ENCODE peak calls at places on chromosomes 2 and 18, in five cellular contexts. C is body of pancreas, F is tibial nerve, U is lower lobe of right lung, K is lung. J is an unnamed sample.

GRCh38 chr2:191349990-191350389 is 104.8 kb downstream of the MYO1B start:
- DNase-seq in C (no peak), F (no peak), U (no peak), K (no peak), J (no peak)

GRCh38 chr2:80068068-80068467 is 236.5 kb downstream of the LRRTM1 start:
- DNase-seq in C (no peak), F (no peak), U (peak), K (peak), J (no peak)

GRCh38 chr2:161005170-161005569 is 155.1 kb upstream of the TANK start:
- DNase-seq in C (no peak), F (no peak), U (no peak), K (no peak), J (no peak)

GRCh38 chr18:34028341-34028740 is 196.4 kb downstream of the NOL4 start:
- DNase-seq in C (no peak), F (no peak), U (no peak), K (no peak), J (no peak)

GRCh38 chr2:165794520-165794882 is 454 bp upstream of the GALNT3 start:
- DNase-seq in C (peak), F (no peak), U (peak), K (peak), J (peak)

GRCh38 chr2:403682-404081 is 115.8 kb upstream of the ALKAL2 start:
- DNase-seq in C (no peak), F (no peak), U (no peak), K (no peak), J (peak)

GRCh38 chr18:26908906-26909305 is 43.4 kb upstream of the AQP4 start:
- DNase-seq in C (no peak), F (no peak), U (no peak), K (no peak), J (no peak)

GRCh38 chr18:21275645-21276044 is 33.6 kb downstream of the GREB1L start:
- DNase-seq in C (no peak), F (no peak), U (no peak), K (no peak), J (no peak)

GRCh38 chr2:3959372-3959771 is 256.0 kb downstream of the DCDC2C start:
- DNase-seq in C (peak), F (no peak), U (no peak), K (no peak), J (no peak)

GRCh38 chr2:177396630-177397460 is 4.3 kb downstream of the AGPS start:
- DNase-seq in C (no peak), F (no peak), U (no peak), K (no peak), J (no peak)

GRCh38 chr18:55983433-55983832 is 395.4 kb upstream of the TCF4 start:
- DNase-seq in C (no peak), F (no peak), U (no peak), K (no peak), J (no peak)

GRCh38 chr2:121635371-121635770 is 13.9 kb downstream of the CLASP1 start:
- DNase-seq in C (no peak), F (no peak), U (no peak), K (no peak), J (no peak)

GRCh38 chr18:13138822-13139139 is 79.8 kb upstream of the LDLRAD4 start:
- DNase-seq in C (no peak), F (no peak), U (no peak), K (no peak), J (no peak)

GRCh38 chr2:29290293-29291052 is 175.3 kb downstream of the CLIP4 start:
- DNase-seq in C (no peak), F (no peak), U (no peak), K (no peak), J (no peak)

GRCh38 chr2:96970910-96971309 is 15.5 kb downstream of the FAM178B start:
- DNase-seq in C (no peak), F (no peak), U (no peak), K (peak), J (no peak)

GRCh38 chr2:96273763-96274162 is 7.7 kb downstream of the CIAO1 start:
- DNase-seq in C (no peak), F (no peak), U (no peak), K (no peak), J (no peak)

GRCh38 chr18:51897884-51898283 is 442.1 kb upstream of the DCC start:
- DNase-seq in C (no peak), F (no peak), U (no peak), K (no peak), J (no peak)

GRCh38 chr2:206869824-206870495 is 69.4 kb upstream of the CPO start:
- DNase-seq in C (no peak), F (no peak), U (no peak), K (no peak), J (no peak)

GRCh38 chr2:178804791-178805190 is 2.4 kb downstream of the TTN start:
- DNase-seq in C (no peak), F (no peak), U (no peak), K (no peak), J (no peak)
- TF ChIP-seq CTCF in C (no peak), F (no peak), U (peak), K (peak), J (peak)

GRCh38 chr2:37573406-37573805 is 98.0 kb downstream of the CDC42EP3 start:
- DNase-seq in C (no peak), F (no peak), U (no peak), K (no peak), J (no peak)

GRCh38 chr2:37579314-37579713 is 92.1 kb downstream of the CDC42EP3 start:
- DNase-seq in C (no peak), F (no peak), U (no peak), K (no peak), J (no peak)

GRCh38 chr2:37573818-37574388 is 97.5 kb downstream of the CDC42EP3 start:
- DNase-seq in C (no peak), F (no peak), U (no peak), K (no peak), J (no peak)

GRCh38 chr2:37576831-37577230 is 94.6 kb downstream of the CDC42EP3 start:
- DNase-seq in C (no peak), F (no peak), U (no peak), K (no peak), J (no peak)

DNA sequence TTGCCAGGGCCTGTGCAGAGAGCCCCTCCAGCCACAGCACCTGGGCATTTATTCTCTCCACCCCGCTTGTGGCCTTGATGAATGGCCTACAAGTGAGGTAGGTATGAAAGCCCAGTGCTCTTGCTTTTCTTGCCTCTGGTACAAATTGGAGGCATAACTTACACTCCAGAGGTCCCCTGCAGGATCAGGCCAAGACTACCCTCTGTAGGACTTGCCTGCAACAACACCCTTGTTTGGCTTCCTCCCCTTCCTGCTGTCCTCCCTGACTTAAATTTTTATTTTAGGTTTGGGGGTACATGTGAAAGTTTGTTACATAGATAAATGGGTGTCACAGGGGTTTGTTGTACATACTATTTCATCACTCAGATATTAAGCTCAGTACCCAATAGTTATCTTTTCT is 95.7 kb downstream of the CDC42EP3 start:
- DNase-seq in C (no peak), F (no peak), U (no peak), K (no peak), J (no peak)
- TF ChIP-seq CTCF in C (no peak), F (no peak), U (no peak), K (no peak), J (no peak)

GRCh38 chr2:150097891-150098595 is 389.4 kb downstream of the RND3 start:
- DNase-seq in C (no peak), F (no peak), U (no peak), K (no peak), J (no peak)
- TF ChIP-seq CTCF in C (peak), F (no peak), U (no peak), K (no peak), J (no peak)

GRCh38 chr18:78659748-78660147 is 319.9 kb upstream of the SALL3 start:
- DNase-seq in C (peak), F (no peak), U (no peak), K (no peak), J (no peak)
- TF ChIP-seq CTCF in C (peak), F (peak), U (peak), K (no peak), J (no peak)

GRCh38 chr2:187056416-187057333 is 207.7 kb upstream of the ZSWIM2 start:
- DNase-seq in C (no peak), F (no peak), U (no peak), K (no peak), J (no peak)

GRCh38 chr2:187055463-187055862 is 206.5 kb upstream of the ZSWIM2 start:
- DNase-seq in C (no peak), F (no peak), U (no peak), K (no peak), J (no peak)

GRCh38 chr2:187051350-187051749 is 202.4 kb upstream of the ZSWIM2 start:
- DNase-seq in C (no peak), F (no peak), U (no peak), K (no peak), J (no peak)

GRCh38 chr2:187057466-187057865 is 208.5 kb upstream of the ZSWIM2 start:
- DNase-seq in C (no peak), F (no peak), U (no peak), K (no peak), J (no peak)

GRCh38 chr2:187054501-187055319 is 205.7 kb upstream of the ZSWIM2 start:
- DNase-seq in C (no peak), F (no peak), U (no peak), K (no peak), J (no peak)
- TF ChIP-seq CTCF in C (no peak), F (no peak), U (no peak), K (no peak), J (no peak)

GRCh38 chr2:84424152-84424551 is 34.9 kb downstream of the SUCLG1 start:
- DNase-seq in C (no peak), F (no peak), U (no peak), K (no peak), J (no peak)
- TF ChIP-seq CTCF in C (peak), F (peak), U (peak), K (no peak), J (peak)

GRCh38 chr18:39635966-39636365 is 2070.4 kb upstream of the CELF4 start:
- DNase-seq in C (no peak), F (no peak), U (no peak), K (no peak), J (no peak)

GRCh38 chr18:39636931-39637330 is 2071.3 kb upstream of the CELF4 start:
- DNase-seq in C (no peak), F (no peak), U (no peak), K (no peak), J (no peak)

GRCh38 chr18:39635192-39635591 is 2069.6 kb upstream of the CELF4 start:
- DNase-seq in C (no peak), F (no peak), U (no peak), K (no peak), J (no peak)
- TF ChIP-seq CTCF in C (no peak), F (no peak), U (no peak), K (no peak), J (no peak)

GRCh38 chr2:27811768-27812167 is 40.2 kb downstream of the MRPL33 start:
- DNase-seq in C (no peak), F (no peak), U (no peak), K (no peak), J (no peak)
- TF ChIP-seq CTCF in C (no peak), F (no peak), U (no peak), K (no peak), J (no peak)

GRCh38 chr2:164439235-164439634 is 182.0 kb downstream of the GRB14 start:
- DNase-seq in C (no peak), F (no peak), U (no peak), K (no peak), J (no peak)
- TF ChIP-seq CTCF in C (no peak), F (no peak), U (no peak), K (no peak), J (no peak)

J was measured in mesothelial cell of epicardium.